ENCODE peak calls at places on chromosome X, in nine cellular contexts. One of them, this sample, is unnamed.

GRCh38 chrX:130174051-130174704 is 2.4 kb downstream of the RAB33A start:
- DNase-seq in MCF 10A: peak
- DNase-seq in H4: peak
- DNase-seq in HCEC 1CT: peak
- DNase-seq in stimulated activated CD8-positive, alpha-beta memory T cell treated with anti-CD3 and anti-CD28 coated beads, Interleukin-15, amount 100 ng/mL, for 4 hours: no peak
- DNase-seq in posterior vena cava: peak
- DNase-seq in MM.1S: no peak
- DNase-seq in psoas muscle: peak
- DNase-seq in Caki2: no peak
- DNase-seq in this sample: no peak

GRCh38 chrX:105190252-105190853 is 30.1 kb downstream of the TEX13A start:
- DNase-seq in MCF 10A: peak
- DNase-seq in H4: peak
- DNase-seq in HCEC 1CT: peak
- DNase-seq in stimulated activated CD8-positive, alpha-beta memory T cell treated with anti-CD3 and anti-CD28 coated beads, Interleukin-15, amount 100 ng/mL, for 4 hours: no peak
- DNase-seq in posterior vena cava: no peak
- DNase-seq in MM.1S: peak
- DNase-seq in psoas muscle: no peak
- DNase-seq in Caki2: peak
- DNase-seq in this sample: no peak

GRCh38 chrX:153770606-153771175 is 6.6 kb downstream of the PLXNB3 start:
- DNase-seq in MCF 10A: no peak
- DNase-seq in H4: no peak
- DNase-seq in HCEC 1CT: no peak
- DNase-seq in stimulated activated CD8-positive, alpha-beta memory T cell treated with anti-CD3 and anti-CD28 coated beads, Interleukin-15, amount 100 ng/mL, for 4 hours: no peak
- DNase-seq in posterior vena cava: no peak
- DNase-seq in MM.1S: no peak
- DNase-seq in psoas muscle: no peak
- DNase-seq in Caki2: no peak
- DNase-seq in this sample: no peak

GRCh38 chrX:53320543-53321215 is 39.3 kb upstream of the IQSEC2 start:
- DNase-seq in MCF 10A: no peak
- DNase-seq in H4: no peak
- DNase-seq in HCEC 1CT: no peak
- DNase-seq in stimulated activated CD8-positive, alpha-beta memory T cell treated with anti-CD3 and anti-CD28 coated beads, Interleukin-15, amount 100 ng/mL, for 4 hours: no peak
- DNase-seq in posterior vena cava: peak
- DNase-seq in MM.1S: no peak
- DNase-seq in psoas muscle: peak
- DNase-seq in Caki2: no peak
- DNase-seq in this sample: no peak

GRCh38 chrX:9465380-9466114 is 689 bp downstream of the TBL1X start:
- DNase-seq in MCF 10A: no peak
- DNase-seq in H4: no peak
- DNase-seq in HCEC 1CT: no peak
- DNase-seq in stimulated activated CD8-positive, alpha-beta memory T cell treated with anti-CD3 and anti-CD28 coated beads, Interleukin-15, amount 100 ng/mL, for 4 hours: no peak
- DNase-seq in posterior vena cava: peak
- DNase-seq in MM.1S: peak
- DNase-seq in psoas muscle: peak
- DNase-seq in Caki2: peak
- DNase-seq in this sample: peak

GRCh38 chrX:124986284-124986683 is 333.4 kb upstream of the TEX13C start:
- DNase-seq in MCF 10A: no peak
- DNase-seq in H4: no peak
- DNase-seq in HCEC 1CT: no peak
- DNase-seq in stimulated activated CD8-positive, alpha-beta memory T cell treated with anti-CD3 and anti-CD28 coated beads, Interleukin-15, amount 100 ng/mL, for 4 hours: no peak
- DNase-seq in posterior vena cava: no peak
- DNase-seq in MM.1S: no peak
- DNase-seq in psoas muscle: no peak
- DNase-seq in Caki2: no peak
- DNase-seq in this sample: no peak

GRCh38 chrX:143634373-143634685 is 1.6 kb downstream of the SLITRK4 start:
- DNase-seq in MCF 10A: no peak
- DNase-seq in H4: no peak
- DNase-seq in HCEC 1CT: no peak
- DNase-seq in stimulated activated CD8-positive, alpha-beta memory T cell treated with anti-CD3 and anti-CD28 coated beads, Interleukin-15, amount 100 ng/mL, for 4 hours: no peak
- DNase-seq in posterior vena cava: peak
- DNase-seq in MM.1S: no peak
- DNase-seq in psoas muscle: peak
- DNase-seq in Caki2: no peak
- DNase-seq in this sample: no peak

GRCh38 chrX:13790206-13791131 is 26.4 kb downstream of the GPM6B start:
- DNase-seq in MCF 10A: peak
- DNase-seq in H4: no peak
- DNase-seq in HCEC 1CT: no peak
- DNase-seq in stimulated activated CD8-positive, alpha-beta memory T cell treated with anti-CD3 and anti-CD28 coated beads, Interleukin-15, amount 100 ng/mL, for 4 hours: no peak
- DNase-seq in posterior vena cava: no peak
- DNase-seq in MM.1S: no peak
- DNase-seq in psoas muscle: no peak
- DNase-seq in Caki2: no peak
- DNase-seq in this sample: no peak

GRCh38 chrX:84362184-84362838 is 139.9 kb downstream of the HDX start:
- DNase-seq in MCF 10A: no peak
- DNase-seq in H4: no peak
- DNase-seq in HCEC 1CT: no peak
- DNase-seq in stimulated activated CD8-positive, alpha-beta memory T cell treated with anti-CD3 and anti-CD28 coated beads, Interleukin-15, amount 100 ng/mL, for 4 hours: no peak
- DNase-seq in posterior vena cava: no peak
- DNase-seq in MM.1S: no peak
- DNase-seq in psoas muscle: no peak
- DNase-seq in Caki2: no peak
- DNase-seq in this sample: no peak

GRCh38 chrX:20056704-20057103 is 60.0 kb downstream of the MAP7D2 start:
- DNase-seq in MCF 10A: peak
- DNase-seq in H4: peak
- DNase-seq in HCEC 1CT: no peak
- DNase-seq in stimulated activated CD8-positive, alpha-beta memory T cell treated with anti-CD3 and anti-CD28 coated beads, Interleukin-15, amount 100 ng/mL, for 4 hours: no peak
- DNase-seq in posterior vena cava: no peak
- DNase-seq in MM.1S: no peak
- DNase-seq in psoas muscle: no peak
- DNase-seq in Caki2: peak
- DNase-seq in this sample: peak

GRCh38 chrX:56803849-56804681 is 75.0 kb downstream of the NBDY start:
- DNase-seq in MCF 10A: no peak
- DNase-seq in H4: no peak
- DNase-seq in HCEC 1CT: no peak
- DNase-seq in stimulated activated CD8-positive, alpha-beta memory T cell treated with anti-CD3 and anti-CD28 coated beads, Interleukin-15, amount 100 ng/mL, for 4 hours: no peak
- DNase-seq in posterior vena cava: peak
- DNase-seq in MM.1S: no peak
- DNase-seq in psoas muscle: no peak
- DNase-seq in Caki2: no peak
- DNase-seq in this sample: no peak

GRCh38 chrX:84796321-84796720 is 207.4 kb upstream of the APOOL start:
- DNase-seq in MCF 10A: no peak
- DNase-seq in H4: no peak
- DNase-seq in HCEC 1CT: no peak
- DNase-seq in stimulated activated CD8-positive, alpha-beta memory T cell treated with anti-CD3 and anti-CD28 coated beads, Interleukin-15, amount 100 ng/mL, for 4 hours: no peak
- DNase-seq in posterior vena cava: no peak
- DNase-seq in MM.1S: no peak
- DNase-seq in psoas muscle: no peak
- DNase-seq in Caki2: no peak
- DNase-seq in this sample: no peak

GRCh38 chrX:118862086-118862485 is 38.5 kb downstream of the ZCCHC12 start:
- DNase-seq in MCF 10A: peak
- DNase-seq in H4: peak
- DNase-seq in HCEC 1CT: no peak
- DNase-seq in stimulated activated CD8-positive, alpha-beta memory T cell treated with anti-CD3 and anti-CD28 coated beads, Interleukin-15, amount 100 ng/mL, for 4 hours: no peak
- DNase-seq in posterior vena cava: no peak
- DNase-seq in MM.1S: no peak
- DNase-seq in psoas muscle: no peak
- DNase-seq in Caki2: no peak
- DNase-seq in this sample: no peak

GRCh38 chrX:17160971-17161370 is 214.0 kb upstream of the NHS start:
- DNase-seq in MCF 10A: peak
- DNase-seq in H4: no peak
- DNase-seq in HCEC 1CT: no peak
- DNase-seq in stimulated activated CD8-positive, alpha-beta memory T cell treated with anti-CD3 and anti-CD28 coated beads, Interleukin-15, amount 100 ng/mL, for 4 hours: no peak
- DNase-seq in posterior vena cava: no peak
- DNase-seq in MM.1S: no peak
- DNase-seq in psoas muscle: no peak
- DNase-seq in Caki2: no peak
- DNase-seq in this sample: no peak

GRCh38 chrX:127578395-127578794 is 473.8 kb downstream of the ACTRT1 start:
- DNase-seq in MCF 10A: no peak
- DNase-seq in H4: no peak
- DNase-seq in HCEC 1CT: no peak
- DNase-seq in stimulated activated CD8-positive, alpha-beta memory T cell treated with anti-CD3 and anti-CD28 coated beads, Interleukin-15, amount 100 ng/mL, for 4 hours: no peak
- DNase-seq in posterior vena cava: no peak
- DNase-seq in MM.1S: no peak
- DNase-seq in psoas muscle: no peak
- DNase-seq in Caki2: no peak
- DNase-seq in this sample: no peak

GRCh38 chrX:77447339-77448149 is at the start of gene FGF16:
- DNase-seq in MCF 10A: no peak
- DNase-seq in H4: no peak
- DNase-seq in HCEC 1CT: no peak
- DNase-seq in stimulated activated CD8-positive, alpha-beta memory T cell treated with anti-CD3 and anti-CD28 coated beads, Interleukin-15, amount 100 ng/mL, for 4 hours: no peak
- DNase-seq in posterior vena cava: peak
- DNase-seq in MM.1S: no peak
- DNase-seq in psoas muscle: peak
- DNase-seq in Caki2: no peak
- DNase-seq in this sample: no peak

GRCh38 chrX:123340691-123341090 is 156.6 kb downstream of the GRIA3 start:
- DNase-seq in MCF 10A: peak
- DNase-seq in H4: peak
- DNase-seq in HCEC 1CT: no peak
- DNase-seq in stimulated activated CD8-positive, alpha-beta memory T cell treated with anti-CD3 and anti-CD28 coated beads, Interleukin-15, amount 100 ng/mL, for 4 hours: no peak
- DNase-seq in posterior vena cava: no peak
- DNase-seq in MM.1S: no peak
- DNase-seq in psoas muscle: no peak
- DNase-seq in Caki2: peak
- DNase-seq in this sample: no peak

GRCh38 chrX:374566-374965 is 12.1 kb downstream of the PPP2R3B start:
- DNase-seq in MCF 10A: no peak
- DNase-seq in H4: no peak
- DNase-seq in HCEC 1CT: no peak
- DNase-seq in stimulated activated CD8-positive, alpha-beta memory T cell treated with anti-CD3 and anti-CD28 coated beads, Interleukin-15, amount 100 ng/mL, for 4 hours: no peak
- DNase-seq in posterior vena cava: no peak
- DNase-seq in MM.1S: no peak
- DNase-seq in psoas muscle: no peak
- DNase-seq in Caki2: no peak
- DNase-seq in this sample: no peak

GRCh38 chrX:63967541-63967940 is 182.5 kb upstream of the ARHGEF9 start:
- DNase-seq in MCF 10A: no peak
- DNase-seq in H4: no peak
- DNase-seq in HCEC 1CT: no peak
- DNase-seq in stimulated activated CD8-positive, alpha-beta memory T cell treated with anti-CD3 and anti-CD28 coated beads, Interleukin-15, amount 100 ng/mL, for 4 hours: no peak
- DNase-seq in posterior vena cava: no peak
- DNase-seq in MM.1S: no peak
- DNase-seq in psoas muscle: no peak
- DNase-seq in Caki2: no peak
- DNase-seq in this sample: no peak

GRCh38 chrX:121455890-121456289 is 408.5 kb downstream of the GLUD2 start:
- DNase-seq in MCF 10A: no peak
- DNase-seq in H4: no peak
- DNase-seq in HCEC 1CT: no peak
- DNase-seq in stimulated activated CD8-positive, alpha-beta memory T cell treated with anti-CD3 and anti-CD28 coated beads, Interleukin-15, amount 100 ng/mL, for 4 hours: no peak
- DNase-seq in posterior vena cava: no peak
- DNase-seq in MM.1S: no peak
- DNase-seq in psoas muscle: no peak
- DNase-seq in Caki2: no peak
- DNase-seq in this sample: no peak

GRCh38 chrX:149563359-149563758 is 13.6 kb upstream of the HSFX3 start:
- DNase-seq in MCF 10A: no peak
- DNase-seq in H4: no peak
- DNase-seq in HCEC 1CT: no peak
- DNase-seq in stimulated activated CD8-positive, alpha-beta memory T cell treated with anti-CD3 and anti-CD28 coated beads, Interleukin-15, amount 100 ng/mL, for 4 hours: no peak
- DNase-seq in posterior vena cava: peak
- DNase-seq in MM.1S: no peak
- DNase-seq in psoas muscle: no peak
- DNase-seq in Caki2: no peak
- DNase-seq in this sample: no peak

GRCh38 chrX:49249071-49249470 is 13.8 kb downstream of the CCDC22 start:
- DNase-seq in MCF 10A: no peak
- DNase-seq in H4: no peak
- DNase-seq in HCEC 1CT: no peak
- DNase-seq in stimulated activated CD8-positive, alpha-beta memory T cell treated with anti-CD3 and anti-CD28 coated beads, Interleukin-15, amount 100 ng/mL, for 4 hours: no peak
- DNase-seq in posterior vena cava: no peak
- DNase-seq in MM.1S: no peak
- DNase-seq in psoas muscle: no peak
- DNase-seq in Caki2: no peak
- DNase-seq in this sample: no peak

GRCh38 chrX:118577041-118577440 is 81.4 kb downstream of the DOCK11 start:
- DNase-seq in MCF 10A: no peak
- DNase-seq in H4: no peak
- DNase-seq in HCEC 1CT: no peak
- DNase-seq in stimulated activated CD8-positive, alpha-beta memory T cell treated with anti-CD3 and anti-CD28 coated beads, Interleukin-15, amount 100 ng/mL, for 4 hours: no peak
- DNase-seq in posterior vena cava: no peak
- DNase-seq in MM.1S: no peak
- DNase-seq in psoas muscle: no peak
- DNase-seq in Caki2: no peak
- DNase-seq in this sample: no peak

GRCh38 chrX:40068048-40068447 is 29.7 kb downstream of the BCOR start:
- DNase-seq in MCF 10A: peak
- DNase-seq in H4: peak
- DNase-seq in HCEC 1CT: no peak
- DNase-seq in stimulated activated CD8-positive, alpha-beta memory T cell treated with anti-CD3 and anti-CD28 coated beads, Interleukin-15, amount 100 ng/mL, for 4 hours: no peak
- DNase-seq in posterior vena cava: no peak
- DNase-seq in MM.1S: no peak
- DNase-seq in psoas muscle: no peak
- DNase-seq in Caki2: peak
- DNase-seq in this sample: no peak

GRCh38 chrX:52870041-52870440 is 2.2 kb upstream of the XAGE3 start:
- DNase-seq in MCF 10A: no peak
- DNase-seq in H4: no peak
- DNase-seq in HCEC 1CT: no peak
- DNase-seq in stimulated activated CD8-positive, alpha-beta memory T cell treated with anti-CD3 and anti-CD28 coated beads, Interleukin-15, amount 100 ng/mL, for 4 hours: no peak
- DNase-seq in posterior vena cava: no peak
- DNase-seq in MM.1S: no peak
- DNase-seq in psoas muscle: no peak
- DNase-seq in Caki2: peak
- DNase-seq in this sample: no peak

GRCh38 chrX:64894454-64895038 is 81.7 kb downstream of the ZC4H2 start:
- DNase-seq in MCF 10A: peak
- DNase-seq in H4: no peak
- DNase-seq in HCEC 1CT: no peak
- DNase-seq in stimulated activated CD8-positive, alpha-beta memory T cell treated with anti-CD3 and anti-CD28 coated beads, Interleukin-15, amount 100 ng/mL, for 4 hours: no peak
- DNase-seq in posterior vena cava: no peak
- DNase-seq in MM.1S: peak
- DNase-seq in psoas muscle: no peak
- DNase-seq in Caki2: no peak
- DNase-seq in this sample: no peak

GRCh38 chrX:82335772-82336171 is 1133.9 kb downstream of the SH3BGRL start:
- DNase-seq in MCF 10A: no peak
- DNase-seq in H4: no peak
- DNase-seq in HCEC 1CT: no peak
- DNase-seq in stimulated activated CD8-positive, alpha-beta memory T cell treated with anti-CD3 and anti-CD28 coated beads, Interleukin-15, amount 100 ng/mL, for 4 hours: no peak
- DNase-seq in posterior vena cava: no peak
- DNase-seq in MM.1S: no peak
- DNase-seq in psoas muscle: no peak
- DNase-seq in Caki2: no peak
- DNase-seq in this sample: no peak

GRCh38 chrX:19372170-19373033 is 28.7 kb downstream of the PDHA1 start:
- DNase-seq in MCF 10A: peak
- DNase-seq in H4: peak
- DNase-seq in HCEC 1CT: peak
- DNase-seq in stimulated activated CD8-positive, alpha-beta memory T cell treated with anti-CD3 and anti-CD28 coated beads, Interleukin-15, amount 100 ng/mL, for 4 hours: peak
- DNase-seq in posterior vena cava: peak
- DNase-seq in MM.1S: peak
- DNase-seq in psoas muscle: peak
- DNase-seq in Caki2: peak
- DNase-seq in this sample: peak

GRCh38 chrX:68846536-68846935 is 17.7 kb downstream of the EFNB1 start:
- DNase-seq in MCF 10A: no peak
- DNase-seq in H4: no peak
- DNase-seq in HCEC 1CT: no peak
- DNase-seq in stimulated activated CD8-positive, alpha-beta memory T cell treated with anti-CD3 and anti-CD28 coated beads, Interleukin-15, amount 100 ng/mL, for 4 hours: no peak
- DNase-seq in posterior vena cava: no peak
- DNase-seq in MM.1S: no peak
- DNase-seq in psoas muscle: no peak
- DNase-seq in Caki2: no peak
- DNase-seq in this sample: no peak

GRCh38 chrX:136200466-136200865 is 50.7 kb downstream of the MAP7D3 start:
- DNase-seq in MCF 10A: peak
- DNase-seq in H4: no peak
- DNase-seq in HCEC 1CT: peak
- DNase-seq in stimulated activated CD8-positive, alpha-beta memory T cell treated with anti-CD3 and anti-CD28 coated beads, Interleukin-15, amount 100 ng/mL, for 4 hours: no peak
- DNase-seq in posterior vena cava: no peak
- DNase-seq in MM.1S: peak
- DNase-seq in psoas muscle: no peak
- DNase-seq in Caki2: no peak
- DNase-seq in this sample: no peak

This sample was measured in amygdala.